ENCODE peak calls at places on chromosome 11, in nine cellular contexts. W is HFF-Myc; L is AG10803; T is PC-9; D is memory B cell; Z is substantia nigra; K is GM12891; P is activated CD4-positive, alpha-beta T cell treated with anti-CD3 and anti-CD28 coated beads for 24 hours; C is hepatic stellate cell. M is an unnamed sample.

GRCh38 chr11:68020575-68020974 is 9.9 kb upstream of the NDUFS8 start:
- DNase-seq in W (no peak), L (no peak), T (no peak), D (no peak), Z (no peak), K (no peak), P (no peak), C (no peak), M (no peak)

GRCh38 chr11:12005476-12005875 is 3.0 kb downstream of the DKK3 start:
- DNase-seq in W (no peak), L (peak; percentile 87), T (no peak), D (no peak), Z (no peak), K (no peak), P (no peak), C (no peak), M (no peak)

GRCh38 chr11:1652026-1652425 is 22.5 kb downstream of the KRTAP5-5 start:
- DNase-seq in W (no peak), L (no peak), T (no peak), D (no peak), Z (no peak), K (no peak), P (no peak), C (no peak), M (no peak)

GRCh38 chr11:85483861-85484260 is 143.3 kb downstream of the DLG2 start:
- DNase-seq in W (no peak), L (peak; percentile 4), T (no peak), D (no peak), Z (no peak), K (no peak), P (no peak), C (no peak), M (peak; percentile 34)

GRCh38 chr11:7612056-7612660 is 61.1 kb downstream of the CYB5R2 start:
- DNase-seq in W (no peak), L (no peak), T (peak; percentile 66), D (no peak), Z (no peak), K (no peak), P (no peak), C (no peak), M (no peak)

GRCh38 chr11:96082002-96082899 is 158.3 kb upstream of the MTMR2 start:
- DNase-seq in W (no peak), L (no peak), T (no peak), D (no peak), Z (no peak), K (no peak), P (no peak), C (no peak), M (peak; percentile 52)

GRCh38 chr11:46389450-46390330 is 1.9 kb downstream of the CHRM4 start:
- DNase-seq in W (no peak), L (peak; percentile 49), T (peak; percentile 50), D (no peak), Z (peak; percentile 51), K (peak; percentile 89), P (no peak), C (peak; percentile 92), M (peak; percentile 30)

GRCh38 chr11:4891996-4892640 is 10.4 kb downstream of the OR51T1 start:
- DNase-seq in W (peak; percentile 33), L (peak; percentile 82), T (no peak), D (no peak), Z (no peak), K (no peak), P (no peak), C (peak; percentile 48), M (no peak)

GRCh38 chr11:41289408-41289807 is 170.0 kb downstream of the LRRC4C start:
- DNase-seq in W (no peak), L (no peak), T (no peak), D (no peak), Z (no peak), K (no peak), P (no peak), C (no peak), M (no peak)

GRCh38 chr11:62726156-62727006 is 876 bp downstream of the HNRNPUL2 start:
- DNase-seq in W (no peak), L (no peak), T (no peak), D (no peak), Z (no peak), K (no peak), P (no peak), C (no peak), M (no peak)

GRCh38 chr11:134001101-134001500 is 44.3 kb upstream of the IGSF9B start:
- DNase-seq in W (no peak), L (no peak), T (no peak), D (no peak), Z (no peak), K (no peak), P (no peak), C (no peak), M (no peak)

GRCh38 chr11:77411238-77411637 is 62.7 kb downstream of the PAK1 start:
- DNase-seq in W (no peak), L (peak; percentile 24), T (no peak), D (peak; percentile 15), Z (no peak), K (no peak), P (no peak), C (peak; percentile 35), M (no peak)

GRCh38 chr11:74279256-74279655 is 32.2 kb downstream of the P4HA3 start:
- DNase-seq in W (no peak), L (peak; percentile 62), T (no peak), D (no peak), Z (no peak), K (no peak), P (no peak), C (no peak), M (no peak)

GRCh38 chr11:86469491-86470388 is 95.1 kb downstream of the CCDC81 start:
- DNase-seq in W (no peak), L (peak; percentile 65), T (peak; percentile 88), D (no peak), Z (no peak), K (no peak), P (no peak), C (peak; percentile 37), M (no peak)

GRCh38 chr11:106449756-106450155 is 372.3 kb downstream of the AASDHPPT start:
- DNase-seq in W (no peak), L (no peak), T (no peak), D (no peak), Z (no peak), K (no peak), P (no peak), C (no peak), M (no peak)

GRCh38 chr11:103322861-103323260 is 213.6 kb downstream of the DYNC2H1 start:
- DNase-seq in W (no peak), L (peak; percentile 17), T (no peak), D (no peak), Z (no peak), K (no peak), P (no peak), C (no peak), M (no peak)

GRCh38 chr11:99260696-99261095 is 239.9 kb downstream of the CNTN5 start:
- DNase-seq in W (no peak), L (no peak), T (no peak), D (no peak), Z (no peak), K (no peak), P (no peak), C (no peak), M (no peak)

GRCh38 chr11:108881136-108881535 is 216.3 kb downstream of the DDX10 start:
- DNase-seq in W (no peak), L (no peak), T (no peak), D (no peak), Z (no peak), K (no peak), P (no peak), C (no peak), M (no peak)

GRCh38 chr11:119189393-119189792 is 4.1 kb downstream of the NHERF4 start:
- DNase-seq in W (no peak), L (no peak), T (no peak), D (no peak), Z (no peak), K (peak; percentile 18), P (no peak), C (no peak), M (no peak)

GRCh38 chr11:17543574-17544180 is 539 bp downstream of the USH1C start:
- DNase-seq in W (no peak), L (no peak), T (no peak), D (no peak), Z (no peak), K (no peak), P (no peak), C (no peak), M (no peak)

GRCh38 chr11:73376803-73377629 is 817 bp downstream of the RELT start:
- DNase-seq in W (no peak), L (peak; percentile 89), T (peak; percentile 59), D (peak; percentile 58), Z (peak; percentile 71), K (peak; percentile 76), P (peak; percentile 31), C (peak; percentile 90), M (peak; percentile 52)

GRCh38 chr11:66882540-66882939 is 25.7 kb downstream of the LRFN4 start:
- DNase-seq in W (no peak), L (no peak), T (no peak), D (no peak), Z (peak; percentile 67), K (no peak), P (no peak), C (no peak), M (no peak)

GRCh38 chr11:123137496-123138270 is 57.4 kb downstream of the CLMP start:
- DNase-seq in W (peak; percentile 76), L (peak; percentile 90), T (no peak), D (no peak), Z (peak; percentile 13), K (peak; percentile 19), P (no peak), C (peak; percentile 74), M (peak; percentile 20)

GRCh38 chr11:12723410-12724297 is 49.4 kb downstream of the TEAD1 start:
- DNase-seq in W (peak; percentile 46), L (no peak), T (peak; percentile 97), D (no peak), Z (no peak), K (no peak), P (no peak), C (no peak), M (no peak)

GRCh38 chr11:23973244-23973643 is 523.6 kb upstream of the LUZP2 start:
- DNase-seq in W (no peak), L (no peak), T (no peak), D (no peak), Z (no peak), K (no peak), P (no peak), C (no peak), M (no peak)

GRCh38 chr11:61071208-61071681 is 31.0 kb upstream of the CD5 start:
- DNase-seq in W (no peak), L (no peak), T (no peak), D (no peak), Z (no peak), K (peak; percentile 69), P (peak; percentile 43), C (no peak), M (no peak)

GRCh38 chr11:120091701-120092100 is 46.2 kb downstream of the TRIM29 start:
- DNase-seq in W (no peak), L (no peak), T (no peak), D (no peak), Z (no peak), K (no peak), P (no peak), C (no peak), M (no peak)

GRCh38 chr11:1054143-1055108 is 17.9 kb upstream of the MUC6 start:
- DNase-seq in W (peak; percentile 14), L (peak; percentile 66), T (no peak), D (no peak), Z (no peak), K (no peak), P (no peak), C (peak; percentile 58), M (no peak)

GRCh38 chr11:2916114-2916891 is 12.9 kb downstream of the PHLDA2 start:
- DNase-seq in W (no peak), L (no peak), T (no peak), D (no peak), Z (no peak), K (no peak), P (no peak), C (no peak), M (no peak)

GRCh38 chr11:97414801-97415200 is 1025.0 kb downstream of the JRKL start:
- DNase-seq in W (no peak), L (no peak), T (no peak), D (no peak), Z (no peak), K (no peak), P (no peak), C (no peak), M (no peak)